ENCODE peak calls at places on chromosomes 16 and 17, in seven cellular contexts. Q is hepatocyte, W is tibial artery, T is A549, K is upper lobe of right lung, O is OCI-LY7, Y is lung. Z is an unnamed sample.

GRCh38 chr16:11546522-11547485 is 39.9 kb downstream of the LITAF start:
- DNase-seq in Q (no peak), W (no peak), T (peak), K (no peak), O (no peak), Y (no peak), Z (no peak)

GRCh38 chr16:3960049-3960809 is 79.7 kb upstream of the CREBBP start:
- DNase-seq in Q (no peak), W (no peak), T (no peak), K (no peak), O (no peak), Y (no peak), Z (no peak)

GRCh38 chr17:41338961-41339485 is 11.6 kb downstream of the KRT33A start:
- DNase-seq in Q (no peak), W (no peak), T (no peak), K (no peak), O (no peak), Y (no peak), Z (no peak)

GRCh38 chr16:68079616-68080344 is 5.4 kb upstream of the NFATC3 start:
- DNase-seq in Q (peak), W (peak), T (no peak), K (peak), O (peak), Y (peak), Z (peak)

GRCh38 chr16:69435977-69436729 is 11.7 kb downstream of the CYB5B start:
- DNase-seq in Q (no peak), W (no peak), T (no peak), K (no peak), O (peak), Y (no peak), Z (no peak)

GRCh38 chr17:72004011-72004427 is 116.8 kb upstream of the SOX9 start:
- DNase-seq in Q (no peak), W (no peak), T (peak), K (no peak), O (no peak), Y (no peak), Z (no peak)

GRCh38 chr16:4389051-4389955 is 17.7 kb downstream of the VASN start:
- DNase-seq in Q (no peak), W (peak), T (no peak), K (no peak), O (no peak), Y (no peak), Z (no peak)

GRCh38 chr17:74712756-74713155 is at the start of gene CD300LF:
- DNase-seq in Q (no peak), W (no peak), T (no peak), K (peak), O (no peak), Y (peak), Z (no peak)

GRCh38 chr17:58337126-58337599 is 8.6 kb upstream of the TSPOAP1 start:
- DNase-seq in Q (no peak), W (no peak), T (no peak), K (peak), O (peak), Y (no peak), Z (no peak)

GRCh38 chr17:8015957-8016631 is 13.7 kb downstream of the GUCY2D start:
- DNase-seq in Q (peak), W (no peak), T (no peak), K (peak), O (no peak), Y (peak), Z (peak)

GRCh38 chr17:81572499-81573030 is 20.4 kb upstream of the FAAP100 start:
- DNase-seq in Q (no peak), W (no peak), T (no peak), K (no peak), O (no peak), Y (no peak), Z (no peak)

GRCh38 chr17:11140501-11140900 is 100.5 kb upstream of the SHISA6 start:
- DNase-seq in Q (no peak), W (no peak), T (no peak), K (no peak), O (no peak), Y (no peak), Z (no peak)

GRCh38 chr17:44865921-44866320 is 18.2 kb downstream of the HIGD1B start:
- DNase-seq in Q (no peak), W (peak), T (no peak), K (no peak), O (no peak), Y (no peak), Z (no peak)

GRCh38 chr16:82651921-82652601 is 25.3 kb downstream of the CDH13 start:
- DNase-seq in Q (peak), W (no peak), T (no peak), K (no peak), O (peak), Y (no peak), Z (no peak)

GRCh38 chr16:63581560-63581959 is 1540.3 kb downstream of the CDH11 start:
- DNase-seq in Q (no peak), W (no peak), T (no peak), K (no peak), O (no peak), Y (no peak), Z (no peak)

GRCh38 chr17:55454906-55455474 is 33.4 kb upstream of the MMD start:
- DNase-seq in Q (peak), W (no peak), T (peak), K (no peak), O (no peak), Y (no peak), Z (no peak)

GRCh38 chr17:44898768-44899073 is 524 bp downstream of the EFTUD2 start:
- DNase-seq in Q (peak), W (no peak), T (no peak), K (no peak), O (no peak), Y (no peak), Z (no peak)

GRCh38 chr17:58315281-58315711 is 13.3 kb downstream of the TSPOAP1 start:
- DNase-seq in Q (no peak), W (peak), T (no peak), K (peak), O (no peak), Y (no peak), Z (no peak)

GRCh38 chr16:77402672-77403071 is 32.2 kb downstream of the ADAMTS18 start:
- DNase-seq in Q (no peak), W (no peak), T (no peak), K (no peak), O (no peak), Y (no peak), Z (no peak)

GRCh38 chr17:2878751-2879254 is 82.6 kb downstream of the RAP1GAP2 start:
- DNase-seq in Q (no peak), W (no peak), T (no peak), K (no peak), O (no peak), Y (no peak), Z (no peak)

GRCh38 chr17:81125573-81126081 is 39.7 kb upstream of the PVALEF start:
- DNase-seq in Q (no peak), W (no peak), T (no peak), K (no peak), O (no peak), Y (no peak), Z (no peak)

GRCh38 chr17:36591434-36592315 is at the start of gene DHRS11:
- DNase-seq in Q (peak), W (peak), T (peak), K (peak), O (peak), Y (peak), Z (peak)

GRCh38 chr17:36592316-36592710 is 634 bp downstream of the DHRS11 start:
- DNase-seq in Q (peak), W (no peak), T (no peak), K (no peak), O (no peak), Y (no peak), Z (peak)

GRCh38 chr17:36593651-36594316 is 2.1 kb downstream of the DHRS11 start:
- DNase-seq in Q (peak), W (no peak), T (no peak), K (peak), O (no peak), Y (no peak), Z (no peak)

GRCh38 chr17:36594626-36595401 is 3.1 kb downstream of the DHRS11 start:
- DNase-seq in Q (no peak), W (no peak), T (no peak), K (peak), O (no peak), Y (no peak), Z (no peak)

GRCh38 chr17:36592711-36593321 is 1.1 kb downstream of the DHRS11 start:
- DNase-seq in Q (peak), W (no peak), T (no peak), K (no peak), O (no peak), Y (no peak), Z (no peak)
- H3K27ac ChIP-seq in Q (peak), W (no peak), T (peak), K (no peak), O (no peak), Y (no peak), Z (no peak)

DNA sequence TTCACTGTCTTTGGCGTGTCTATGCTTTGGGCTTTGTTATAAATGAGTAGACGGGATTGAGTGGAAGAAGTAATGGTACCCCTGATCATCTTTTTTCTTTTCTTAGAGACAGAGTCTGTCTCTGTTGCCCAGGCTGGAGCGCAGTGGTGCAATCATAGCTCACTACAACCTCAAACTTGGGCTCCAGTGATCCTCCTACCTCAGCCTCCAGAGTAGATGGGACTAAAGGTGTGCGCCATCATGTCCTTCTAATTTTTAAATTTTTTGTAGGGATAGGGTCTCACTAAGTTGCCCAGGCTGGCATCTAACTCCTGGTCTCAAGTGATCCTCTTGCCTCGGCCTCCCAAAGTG is 14.9 kb upstream of the GPRC5B start:
- DNase-seq in Q (no peak), W (no peak), T (no peak), K (no peak), O (no peak), Y (no peak), Z (no peak)
- TF ChIP-seq CTCF in Q (no peak), W (no peak), T (no peak), K (no peak), O (peak), Y (no peak), Z (no peak)

GRCh38 chr17:17303847-17304490 is 796 bp downstream of the NT5M start:
- DNase-seq in Q (no peak), W (no peak), T (no peak), K (no peak), O (no peak), Y (no peak), Z (no peak)

GRCh38 chr17:17298108-17298507 is 5.1 kb upstream of the NT5M start:
- DNase-seq in Q (no peak), W (no peak), T (no peak), K (no peak), O (no peak), Y (no peak), Z (no peak)

GRCh38 chr17:17304521-17304985 is 1.4 kb downstream of the NT5M start:
- DNase-seq in Q (no peak), W (no peak), T (no peak), K (no peak), O (peak), Y (no peak), Z (no peak)

GRCh38 chr17:17303010-17303846 is at the start of gene NT5M:
- DNase-seq in Q (peak), W (peak), T (peak), K (peak), O (peak), Y (peak), Z (peak)

GRCh38 chr17:17300624-17301568 is 2.3 kb upstream of the NT5M start:
- DNase-seq in Q (peak), W (peak), T (peak), K (peak), O (peak), Y (no peak), Z (peak)
- H3K4me3 ChIP-seq in Q (peak), W (peak), T (peak), K (peak), O (peak), Y (no peak), Z (peak)

GRCh38 chr17:63647065-63647725 is 25.0 kb downstream of the MAP3K3 start:
- DNase-seq in Q (peak), W (no peak), T (no peak), K (no peak), O (no peak), Y (no peak), Z (no peak)
- H3K27ac ChIP-seq in Q (no peak), W (no peak), T (no peak), K (peak), O (no peak), Y (peak), Z (no peak)

Z was measured in pancreas.